ENCODE peak calls at places on chromosomes 3 and 15, in ten cellular contexts. I, V, N, F, U, H, Z, W, Q and T are unnamed samples.

GRCh38 chr15:27057904-27058645 is 87.1 kb downstream of the GABRG3 start:
- DNase-seq in N (no peak), W (no peak), U (no peak), Z (no peak), H (no peak), I (no peak), Q (no peak), F (no peak), V (peak), T (no peak)

GRCh38 chr3:136957751-136958288 is at the start of gene IL20RB:
- DNase-seq in N (peak), V (peak), I (no peak), Q (peak), Z (no peak), W (no peak), F (no peak), H (no peak), U (no peak), T (no peak)

GRCh38 chr15:62977952-62978811 is 64.4 kb upstream of the TPM1 start:
- DNase-seq in W (no peak), H (no peak), N (no peak), I (no peak), V (peak), F (no peak), Z (no peak), U (no peak), Q (no peak), T (no peak)

GRCh38 chr3:159727506-159727905 is 261.1 kb upstream of the IL12A start:
- DNase-seq in F (no peak), V (peak), Z (no peak), H (no peak), U (no peak), W (no peak), I (no peak), Q (no peak), N (no peak), T (no peak)

GRCh38 chr3:184505479-184505878 is 56.1 kb upstream of the EPHB3 start:
- DNase-seq in V (no peak), U (no peak), H (no peak), Z (no peak), F (no peak), W (no peak), N (no peak), Q (no peak), I (no peak), T (no peak)

GRCh38 chr3:171591059-171591458 is 130.9 kb upstream of the TNIK start:
- DNase-seq in Z (no peak), V (no peak), W (no peak), F (no peak), U (no peak), Q (no peak), H (no peak), I (no peak), N (no peak), T (no peak)

GRCh38 chr15:56042031-56042430 is 48.6 kb upstream of the NEDD4 start:
- DNase-seq in U (no peak), F (no peak), Z (no peak), Q (no peak), W (no peak), N (no peak), H (no peak), I (no peak), V (no peak), T (no peak)

GRCh38 chr3:83453010-83453409 is 1505.8 kb upstream of the CADM2 start:
- DNase-seq in N (no peak), H (no peak), F (no peak), I (no peak), V (no peak), U (no peak), Q (no peak), Z (no peak), W (no peak), T (no peak)

GRCh38 chr3:189132125-189132744 is 39.5 kb upstream of the TPRG1 start:
- DNase-seq in U (no peak), W (peak), H (no peak), N (peak), F (peak), Z (peak), V (peak), I (peak), Q (no peak), T (peak)

GRCh38 chr3:46929324-46929723 is 47.2 kb downstream of the CCDC12 start:
- DNase-seq in V (no peak), Z (no peak), U (peak), N (no peak), F (no peak), W (no peak), H (no peak), I (peak), Q (no peak), T (no peak)

GRCh38 chr3:50661321-50661837 is 13.3 kb upstream of the DOCK3 start:
- DNase-seq in F (peak), W (no peak), V (no peak), U (peak), Z (no peak), N (no peak), I (no peak), H (no peak), Q (no peak), T (no peak)

GRCh38 chr3:129005526-129006303 is 4.6 kb downstream of the EFCC1 start:
- DNase-seq in Z (no peak), I (peak), F (peak), H (no peak), Q (no peak), V (peak), U (no peak), W (no peak), N (no peak), T (no peak)

GRCh38 chr3:14125193-14126016 is 553 bp downstream of the TMEM43 start:
- DNase-seq in N (peak), H (no peak), Z (no peak), U (no peak), Q (no peak), V (peak), W (no peak), I (peak), F (peak), T (peak)

GRCh38 chr3:129708328-129708861 is 101.9 kb upstream of the PLXND1 start:
- DNase-seq in H (no peak), Q (no peak), Z (no peak), V (no peak), F (no peak), N (no peak), I (no peak), W (no peak), U (no peak), T (no peak)

GRCh38 chr3:60147249-60147648 is 1097.4 kb upstream of the CFAP20DC start:
- DNase-seq in W (no peak), N (no peak), H (no peak), Z (no peak), Q (no peak), U (no peak), F (no peak), V (no peak), I (no peak), T (no peak)

GRCh38 chr3:186317478-186317877 is 44.6 kb downstream of the DGKG start:
- DNase-seq in V (no peak), Q (no peak), Z (no peak), I (no peak), N (no peak), F (no peak), H (no peak), U (no peak), W (no peak), T (no peak)

GRCh38 chr3:36648241-36649034 is 115.9 kb downstream of the DCLK3 start:
- DNase-seq in I (no peak), F (no peak), W (no peak), U (no peak), H (no peak), V (peak), N (peak), Q (no peak), Z (no peak), T (no peak)

GRCh38 chr15:68644088-68644904 is 65.5 kb downstream of the CORO2B start:
- DNase-seq in U (peak), V (peak), I (no peak), H (no peak), N (peak), Q (no peak), W (no peak), Z (no peak), F (no peak), T (no peak)

GRCh38 chr15:92693922-92694331 is 38.4 kb upstream of the FAM174B start:
- DNase-seq in H (peak), N (peak), I (peak), U (no peak), F (no peak), W (no peak), Q (no peak), Z (no peak), V (peak), T (no peak)

GRCh38 chr3:148330486-148330885 is 367.2 kb upstream of the AGTR1 start:
- DNase-seq in I (no peak), F (no peak), U (no peak), V (no peak), W (no peak), N (peak), H (no peak), Q (no peak), Z (no peak), T (no peak)

GRCh38 chr15:88255496-88256171 is 905 bp downstream of the NTRK3 start:
- DNase-seq in N (no peak), Q (no peak), H (peak), U (no peak), I (no peak), V (peak), Z (no peak), F (no peak), W (no peak), T (no peak)

GRCh38 chr3:72338942-72339749 is 509.1 kb downstream of the SHQ1 start:
- DNase-seq in V (peak), H (no peak), U (no peak), W (peak), N (no peak), I (no peak), Z (peak), Q (no peak), F (peak), T (no peak)

GRCh38 chr15:69513450-69513849 is 60.8 kb downstream of the RPLP1 start:
- DNase-seq in W (no peak), I (no peak), Q (no peak), U (no peak), Z (no peak), V (no peak), N (no peak), F (no peak), H (no peak), T (no peak)

GRCh38 chr15:40928975-40929729 is at the start of gene DLL4:
- DNase-seq in Z (no peak), Q (no peak), N (peak), F (peak), V (peak), W (no peak), I (peak), H (peak), U (peak), T (peak)

GRCh38 chr15:38391186-38391585 is 62.7 kb upstream of the FAM98B start:
- DNase-seq in N (no peak), U (no peak), I (no peak), W (no peak), Q (no peak), V (no peak), Z (no peak), F (no peak), H (no peak), T (no peak)

GRCh38 chr15:51874751-51875644 is 45.5 kb downstream of the TMOD3 start:
- DNase-seq in F (no peak), W (peak), V (peak), Z (no peak), Q (no peak), H (no peak), U (no peak), I (no peak), N (peak), T (no peak)

GRCh38 chr3:106198828-106199194 is 330.0 kb upstream of the CBLB start:
- DNase-seq in V (peak), F (no peak), Z (no peak), W (no peak), I (no peak), U (no peak), N (no peak), H (no peak), Q (no peak), T (no peak)

GRCh38 chr3:9765865-9766264 is 3.9 kb downstream of the CAMK1 start:
- DNase-seq in Z (no peak), U (no peak), F (no peak), W (no peak), Q (no peak), I (no peak), H (peak), V (no peak), N (no peak), T (no peak)

GRCh38 chr3:23877324-23877980 is 39.3 kb downstream of the NKIRAS1 start:
- DNase-seq in Q (no peak), W (no peak), V (peak), F (peak), Z (no peak), U (no peak), I (peak), N (peak), H (no peak), T (no peak)

GRCh38 chr3:16372362-16373269 is 107.6 kb downstream of the OXNAD1 start:
- DNase-seq in W (no peak), I (no peak), U (no peak), Z (no peak), V (peak), H (no peak), Q (no peak), F (no peak), N (no peak), T (peak)

GRCh38 chr15:63983071-63983711 is 63.1 kb downstream of the DAPK2 start:
- DNase-seq in N (no peak), Z (no peak), H (no peak), V (no peak), F (no peak), W (no peak), U (no peak), Q (no peak), I (no peak), T (no peak)
- TF ChIP-seq CTCF in N (peak), Z (no peak), H (no peak), V (peak), F (no peak), W (no peak), U (peak), Q (no peak), I (no peak), T (peak)

GRCh38 chr15:77836116-77836798 is 203.5 kb upstream of the LINGO1 start:
- DNase-seq in Q (no peak), N (peak), H (peak), U (peak), I (no peak), Z (no peak), V (peak), W (no peak), F (no peak), T (peak)
- TF ChIP-seq CTCF in Q (no peak), N (no peak), H (no peak), U (no peak), I (no peak), Z (no peak), V (no peak), W (no peak), F (no peak), T (no peak)

GRCh38 chr3:101195951-101196713 is 124.2 kb downstream of the IMPG2 start:
- DNase-seq in I (no peak), Q (no peak), F (no peak), Z (no peak), U (no peak), W (no peak), V (peak), N (peak), H (peak), T (no peak)
- TF ChIP-seq CTCF in I (no peak), Q (peak), F (peak), Z (peak), U (peak), W (peak), V (peak), N (peak), H (peak), T (peak)

GRCh38 chr15:47116698-47117097 is 600.6 kb upstream of the SEMA6D start:
- DNase-seq in F (no peak), Z (no peak), H (no peak), U (no peak), V (no peak), Q (no peak), N (no peak), W (no peak), I (no peak), T (no peak)
- TF ChIP-seq CTCF in F (no peak), Z (no peak), H (no peak), U (no peak), V (no peak), Q (no peak), N (no peak), W (no peak), I (no peak), T (no peak)

GRCh38 chr3:42061042-42061710 is 30.0 kb upstream of the TRAK1 start:
- DNase-seq in Q (no peak), F (no peak), N (no peak), U (no peak), W (no peak), I (no peak), Z (no peak), V (no peak), H (no peak), T (no peak)
- TF ChIP-seq CTCF in Q (no peak), F (no peak), N (no peak), U (no peak), W (no peak), I (no peak), Z (no peak), V (no peak), H (no peak), T (no peak)

GRCh38 chr3:150286390-150287147 is 121.5 kb upstream of the TSC22D2 start:
- DNase-seq in H (peak), F (no peak), I (peak), N (peak), Q (no peak), U (no peak), W (no peak), Z (peak), V (peak), T (peak)
- TF ChIP-seq CTCF in H (peak), F (peak), I (peak), N (peak), Q (peak), U (peak), W (peak), Z (peak), V (peak), T (peak)

GRCh38 chr15:43792761-43793493 is 807 bp downstream of the SERF2 start:
- DNase-seq in Q (no peak), Z (no peak), U (peak), I (peak), W (no peak), N (no peak), V (peak), H (peak), F (peak), T (no peak)
- TF ChIP-seq CTCF in Q (no peak), Z (no peak), U (peak), I (no peak), W (no peak), N (no peak), V (peak), H (no peak), F (no peak), T (no peak)

DNA sequence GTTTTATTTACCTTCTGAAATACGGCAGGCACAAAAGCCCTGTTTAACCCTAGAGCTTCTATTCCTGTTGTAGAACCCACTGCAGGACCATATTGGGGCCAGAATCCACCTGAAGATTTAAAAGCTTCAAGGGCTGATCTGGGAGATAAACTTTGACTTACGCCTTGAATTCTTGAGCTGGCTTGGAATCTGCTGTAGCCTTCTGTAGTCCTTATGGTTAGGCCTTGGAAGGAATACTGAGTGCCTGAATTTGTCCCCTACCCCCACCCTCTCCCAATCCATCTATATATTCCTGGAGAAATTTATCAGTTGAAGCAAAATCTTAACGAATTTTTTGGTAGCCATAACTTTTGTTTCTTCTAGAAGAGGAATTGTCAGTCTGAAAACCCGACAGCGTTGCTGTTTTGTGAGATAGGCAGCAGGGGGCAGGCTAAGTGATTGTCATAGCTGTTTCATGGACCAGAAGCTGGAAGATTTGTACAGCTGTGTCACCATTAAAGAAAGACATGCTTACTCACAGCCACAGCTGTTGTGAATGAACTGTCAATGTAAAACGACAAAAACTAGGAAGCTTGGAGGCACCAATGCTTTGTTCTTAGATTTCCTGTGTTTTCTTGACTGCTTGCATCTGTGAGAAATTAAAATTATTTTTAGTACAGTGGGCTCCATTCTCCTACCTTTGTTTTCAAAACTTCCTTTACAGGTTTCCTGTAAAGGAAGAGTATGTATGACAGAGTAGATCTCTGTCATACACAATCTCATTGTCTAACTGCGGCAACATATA is 12.8 kb downstream of the LXN start:
- DNase-seq in N (peak), Q (no peak), H (peak), V (peak), W (no peak), Z (peak), F (peak), U (peak), I (peak), T (peak)
- TF ChIP-seq CTCF in N (peak), Q (peak), H (peak), V (peak), W (peak), Z (peak), F (peak), U (peak), I (peak), T (peak)

GRCh38 chr3:49327485-49327884 is 12.4 kb downstream of the USP4 start:
- DNase-seq in I (no peak), Z (no peak), N (no peak), V (no peak), U (no peak), H (no peak), Q (no peak), W (no peak), F (no peak), T (no peak)
- TF ChIP-seq CTCF in I (no peak), Z (peak), N (no peak), V (peak), U (peak), H (peak), Q (no peak), W (no peak), F (no peak), T (peak)

GRCh38 chr15:80462836-80463512 is 58.8 kb downstream of the ARNT2 start:
- DNase-seq in I (no peak), Q (no peak), N (no peak), U (no peak), Z (no peak), F (no peak), H (no peak), V (no peak), W (no peak), T (no peak)

GRCh38 chr15:80468776-80469175 is 64.6 kb downstream of the ARNT2 start:
- DNase-seq in W (no peak), H (peak), Q (no peak), V (no peak), U (no peak), I (no peak), N (no peak), F (no peak), Z (no peak), T (no peak)

GRCh38 chr15:80464952-80465645 is 60.9 kb downstream of the ARNT2 start:
- DNase-seq in N (no peak), H (no peak), W (no peak), V (peak), U (no peak), Q (no peak), F (no peak), I (no peak), Z (no peak), T (no peak)

GRCh38 chr15:80466543-80466942 is 62.4 kb downstream of the ARNT2 start:
- DNase-seq in H (no peak), U (no peak), N (no peak), Z (no peak), W (no peak), F (no peak), Q (no peak), V (no peak), I (no peak), T (no peak)

DNA sequence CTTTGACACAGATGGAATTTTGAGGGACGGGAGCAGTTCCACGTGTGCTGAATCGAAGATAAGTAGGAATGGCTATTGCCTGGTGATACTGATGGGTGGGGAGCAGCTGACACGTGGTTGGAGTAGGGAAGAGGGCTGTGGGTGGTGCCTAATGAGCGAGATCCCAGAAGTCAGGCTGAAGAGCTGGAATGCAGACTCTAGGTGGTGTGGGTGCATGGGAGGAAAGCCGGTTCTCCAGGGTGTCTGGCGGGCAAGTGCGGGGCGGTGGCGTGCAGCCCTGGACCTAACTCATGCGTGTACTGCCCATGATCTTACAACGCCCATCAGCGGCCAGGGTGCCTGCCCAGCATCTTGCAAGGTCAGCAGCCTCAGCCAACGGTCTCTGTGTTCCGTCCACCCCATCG is 63.1 kb downstream of the ARNT2 start:
- DNase-seq in N (no peak), V (peak), H (no peak), W (no peak), F (no peak), U (no peak), Q (no peak), I (no peak), Z (no peak), T (no peak)
- TF ChIP-seq CTCF in N (no peak), V (no peak), H (no peak), W (no peak), F (no peak), U (no peak), Q (no peak), I (no peak), Z (no peak), T (no peak)